ENCODE peak calls at places on chromosome 21, in seven cellular contexts. One of them, this sample, is unnamed. For H3K9me3, the result is how much of the 10 kb centered on the place peaks cover.

GRCh38 chr21:35908311-35909078 is 151.8 kb downstream of the SETD4 start:
- DNase-seq in adrenal gland: no peak
- DNase-seq in A673: no peak
- DNase-seq in esophagus squamous epithelium: no peak
- DNase-seq in A549: no peak
- DNase-seq in lung: no peak
- DNase-seq in fibroblast of lung: no peak
- DNase-seq in this sample: no peak

GRCh38 chr21:21232320-21232719 is 234.1 kb downstream of the NCAM2 start:
- DNase-seq in adrenal gland: no peak
- DNase-seq in lung: no peak
- DNase-seq in A673: peak
- DNase-seq in A549: no peak
- DNase-seq in esophagus squamous epithelium: no peak
- DNase-seq in fibroblast of lung: peak
- DNase-seq in this sample: no peak

GRCh38 chr21:29053656-29054055 is 19.8 kb downstream of the CCT8 start:
- DNase-seq in A549: no peak
- DNase-seq in A673: no peak
- DNase-seq in esophagus squamous epithelium: no peak
- DNase-seq in lung: no peak
- DNase-seq in adrenal gland: no peak
- DNase-seq in fibroblast of lung: peak
- DNase-seq in this sample: no peak

GRCh38 chr21:29676395-29676794 is 263.4 kb downstream of the GRIK1 start:
- DNase-seq in lung: no peak
- DNase-seq in fibroblast of lung: no peak
- DNase-seq in A673: no peak
- DNase-seq in esophagus squamous epithelium: no peak
- DNase-seq in adrenal gland: no peak
- DNase-seq in A549: no peak
- DNase-seq in this sample: no peak

GRCh38 chr21:36923270-36923669 is 43.2 kb downstream of the HLCS start:
- DNase-seq in lung: no peak
- DNase-seq in A673: no peak
- DNase-seq in fibroblast of lung: no peak
- DNase-seq in esophagus squamous epithelium: no peak
- DNase-seq in A549: no peak
- DNase-seq in adrenal gland: no peak
- DNase-seq in this sample: no peak

GRCh38 chr21:35002879-35003722 is 46.0 kb downstream of the RUNX1 start:
- DNase-seq in A673: no peak
- DNase-seq in lung: no peak
- DNase-seq in adrenal gland: no peak
- DNase-seq in A549: no peak
- DNase-seq in esophagus squamous epithelium: no peak
- DNase-seq in fibroblast of lung: peak
- DNase-seq in this sample: no peak

GRCh38 chr21:31279986-31280385 is 64.1 kb downstream of the TIAM1 start:
- DNase-seq in fibroblast of lung: no peak
- DNase-seq in esophagus squamous epithelium: no peak
- DNase-seq in A549: no peak
- DNase-seq in adrenal gland: no peak
- DNase-seq in lung: no peak
- DNase-seq in A673: no peak
- DNase-seq in this sample: no peak

GRCh38 chr21:20266369-20266710 is 731.9 kb upstream of the NCAM2 start:
- DNase-seq in A673: no peak
- DNase-seq in esophagus squamous epithelium: no peak
- DNase-seq in lung: no peak
- DNase-seq in A549: no peak
- DNase-seq in adrenal gland: no peak
- DNase-seq in fibroblast of lung: no peak
- DNase-seq in this sample: no peak

GRCh38 chr21:38544681-38545080 is 46.4 kb upstream of the ERG start:
- DNase-seq in esophagus squamous epithelium: no peak
- DNase-seq in A549: no peak
- DNase-seq in A673: no peak
- DNase-seq in fibroblast of lung: no peak
- DNase-seq in adrenal gland: no peak
- DNase-seq in lung: no peak
- DNase-seq in this sample: no peak

GRCh38 chr21:29332461-29333354 is 34.0 kb downstream of the BACH1 start:
- DNase-seq in A549: no peak
- DNase-seq in adrenal gland: no peak
- DNase-seq in esophagus squamous epithelium: no peak
- DNase-seq in lung: no peak
- DNase-seq in fibroblast of lung: peak
- DNase-seq in A673: peak
- DNase-seq in this sample: no peak

GRCh38 chr21:41478319-41479177 is 29.4 kb downstream of the TMPRSS2 start:
- DNase-seq in adrenal gland: no peak
- DNase-seq in fibroblast of lung: no peak
- DNase-seq in A673: no peak
- DNase-seq in A549: no peak
- DNase-seq in lung: peak
- DNase-seq in esophagus squamous epithelium: no peak
- DNase-seq in this sample: no peak

GRCh38 chr21:17726047-17726446 is 93.1 kb downstream of the C21orf91 start:
- DNase-seq in esophagus squamous epithelium: no peak
- DNase-seq in A673: no peak
- DNase-seq in adrenal gland: no peak
- DNase-seq in lung: no peak
- DNase-seq in A549: no peak
- DNase-seq in fibroblast of lung: no peak
- DNase-seq in this sample: no peak

GRCh38 chr21:36522174-36522810 is 42.4 kb upstream of the CLDN14 start:
- DNase-seq in A673: no peak
- DNase-seq in esophagus squamous epithelium: no peak
- DNase-seq in lung: no peak
- DNase-seq in A549: no peak
- DNase-seq in fibroblast of lung: no peak
- DNase-seq in adrenal gland: no peak
- DNase-seq in this sample: no peak

GRCh38 chr21:41891132-41891531 is 12.0 kb upstream of the PRDM15 start:
- DNase-seq in A673: no peak
- DNase-seq in esophagus squamous epithelium: no peak
- DNase-seq in fibroblast of lung: no peak
- DNase-seq in A549: no peak
- DNase-seq in lung: no peak
- DNase-seq in adrenal gland: no peak
- DNase-seq in this sample: no peak

GRCh38 chr21:43890042-43890441 is 25.0 kb downstream of the AGPAT3 start:
- DNase-seq in A673: no peak
- DNase-seq in adrenal gland: peak
- DNase-seq in A549: no peak
- DNase-seq in esophagus squamous epithelium: no peak
- DNase-seq in lung: no peak
- DNase-seq in fibroblast of lung: no peak
- DNase-seq in this sample: no peak
- TF ChIP-seq CTCF in A673: no peak
- TF ChIP-seq CTCF in adrenal gland: no peak
- TF ChIP-seq CTCF in A549: no peak
- TF ChIP-seq CTCF in esophagus squamous epithelium: no peak
- TF ChIP-seq CTCF in lung: no peak
- TF ChIP-seq CTCF in fibroblast of lung: no peak
- TF ChIP-seq CTCF in this sample: no peak

GRCh38 chr21:46295996-46296752 is 10.0 kb downstream of the YBEY start:
- DNase-seq in A673: peak
- DNase-seq in fibroblast of lung: peak
- DNase-seq in A549: no peak
- DNase-seq in lung: no peak
- DNase-seq in esophagus squamous epithelium: no peak
- DNase-seq in adrenal gland: peak
- DNase-seq in this sample: peak
- H3K4me3 ChIP-seq in A673: no peak
- H3K4me3 ChIP-seq in fibroblast of lung: no peak
- H3K4me3 ChIP-seq in A549: no peak
- H3K4me3 ChIP-seq in lung: no peak
- H3K4me3 ChIP-seq in esophagus squamous epithelium: no peak
- H3K4me3 ChIP-seq in adrenal gland: no peak
- H3K4me3 ChIP-seq in this sample: no peak

DNA sequence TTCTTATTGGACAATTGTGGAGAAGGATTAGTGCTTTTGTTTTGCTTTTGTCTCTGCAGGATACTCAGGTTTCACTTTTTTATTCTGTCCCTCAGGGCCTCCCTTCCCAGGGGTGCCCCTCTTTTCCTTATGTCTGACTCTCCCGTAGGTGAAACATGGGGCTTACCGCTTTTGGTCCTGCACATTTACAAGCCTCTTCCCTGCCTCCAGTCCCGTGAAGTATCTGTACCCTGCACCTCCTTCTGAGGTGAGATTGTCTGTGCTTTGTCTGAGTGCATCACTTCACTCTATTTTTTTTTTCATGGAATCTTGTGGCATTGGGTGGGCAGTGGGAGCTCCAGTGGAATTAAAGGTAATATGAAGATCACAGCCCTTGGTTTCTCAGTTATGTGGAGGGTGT is 758.1 kb upstream of the TPTE start:
- DNase-seq in A549: no peak
- DNase-seq in lung: no peak
- DNase-seq in fibroblast of lung: no peak
- DNase-seq in adrenal gland: no peak
- DNase-seq in esophagus squamous epithelium: no peak
- DNase-seq in A673: no peak
- DNase-seq in this sample: no peak
- H3K9me3 ChIP-seq in A549: under half
- H3K9me3 ChIP-seq in lung: under half
- H3K9me3 ChIP-seq in fibroblast of lung: under half
- H3K9me3 ChIP-seq in adrenal gland: under half
- H3K9me3 ChIP-seq in esophagus squamous epithelium: under half
- H3K9me3 ChIP-seq in A673: half or more
- H3K9me3 ChIP-seq in this sample: under half

DNA sequence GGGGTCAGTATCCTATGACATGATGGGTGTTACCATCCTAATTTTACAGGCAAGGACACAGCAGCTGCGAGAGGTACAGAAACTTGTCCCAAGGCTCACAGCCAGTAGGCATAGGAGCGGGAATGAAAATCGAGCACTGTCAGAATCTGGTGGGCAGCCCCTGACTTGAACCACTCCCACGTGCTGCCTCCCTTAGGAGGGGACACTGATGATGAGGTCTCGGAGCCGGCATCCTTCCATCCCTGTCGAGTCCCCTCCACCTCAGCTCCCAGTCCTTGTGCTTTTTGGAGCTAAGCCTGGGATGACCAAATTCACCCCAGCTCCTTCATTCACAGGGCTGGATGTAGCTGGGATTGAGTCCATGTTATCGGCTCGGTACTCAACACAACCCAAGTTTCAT is 49.0 kb downstream of the B3GALT5 start:
- DNase-seq in A673: no peak
- DNase-seq in adrenal gland: peak
- DNase-seq in A549: no peak
- DNase-seq in esophagus squamous epithelium: no peak
- DNase-seq in lung: no peak
- DNase-seq in fibroblast of lung: no peak
- DNase-seq in this sample: no peak
- TF ChIP-seq CTCF in A673: no peak
- TF ChIP-seq CTCF in adrenal gland: no peak
- TF ChIP-seq CTCF in A549: no peak
- TF ChIP-seq CTCF in esophagus squamous epithelium: no peak
- TF ChIP-seq CTCF in lung: no peak
- TF ChIP-seq CTCF in fibroblast of lung: no peak
- TF ChIP-seq CTCF in this sample: no peak

GRCh38 chr21:44874497-44875331 is 1.2 kb upstream of the PTTG1IP start:
- DNase-seq in esophagus squamous epithelium: no peak
- DNase-seq in adrenal gland: peak
- DNase-seq in lung: peak
- DNase-seq in A673: peak
- DNase-seq in A549: no peak
- DNase-seq in fibroblast of lung: no peak
- DNase-seq in this sample: peak

GRCh38 chr21:44873356-44874239 is at the start of gene PTTG1IP:
- DNase-seq in A549: peak
- DNase-seq in esophagus squamous epithelium: peak
- DNase-seq in A673: peak
- DNase-seq in lung: peak
- DNase-seq in adrenal gland: peak
- DNase-seq in fibroblast of lung: peak
- DNase-seq in this sample: peak

GRCh38 chr21:44876849-44877575 is 3.5 kb upstream of the PTTG1IP start:
- DNase-seq in A549: no peak
- DNase-seq in A673: no peak
- DNase-seq in esophagus squamous epithelium: no peak
- DNase-seq in lung: no peak
- DNase-seq in adrenal gland: no peak
- DNase-seq in fibroblast of lung: no peak
- DNase-seq in this sample: no peak

GRCh38 chr21:44874240-44874496 is 678 bp upstream of the PTTG1IP start:
- DNase-seq in lung: no peak
- DNase-seq in adrenal gland: no peak
- DNase-seq in fibroblast of lung: no peak
- DNase-seq in A673: peak
- DNase-seq in esophagus squamous epithelium: no peak
- DNase-seq in A549: no peak
- DNase-seq in this sample: no peak

GRCh38 chr21:44875341-44875740 is 1.9 kb upstream of the PTTG1IP start:
- DNase-seq in adrenal gland: no peak
- DNase-seq in fibroblast of lung: peak
- DNase-seq in lung: no peak
- DNase-seq in A549: no peak
- DNase-seq in A673: peak
- DNase-seq in esophagus squamous epithelium: no peak
- DNase-seq in this sample: no peak
- H3K4me3 ChIP-seq in adrenal gland: peak
- H3K4me3 ChIP-seq in fibroblast of lung: peak
- H3K4me3 ChIP-seq in lung: no peak
- H3K4me3 ChIP-seq in A549: no peak
- H3K4me3 ChIP-seq in A673: peak
- H3K4me3 ChIP-seq in esophagus squamous epithelium: peak
- H3K4me3 ChIP-seq in this sample: peak

DNA sequence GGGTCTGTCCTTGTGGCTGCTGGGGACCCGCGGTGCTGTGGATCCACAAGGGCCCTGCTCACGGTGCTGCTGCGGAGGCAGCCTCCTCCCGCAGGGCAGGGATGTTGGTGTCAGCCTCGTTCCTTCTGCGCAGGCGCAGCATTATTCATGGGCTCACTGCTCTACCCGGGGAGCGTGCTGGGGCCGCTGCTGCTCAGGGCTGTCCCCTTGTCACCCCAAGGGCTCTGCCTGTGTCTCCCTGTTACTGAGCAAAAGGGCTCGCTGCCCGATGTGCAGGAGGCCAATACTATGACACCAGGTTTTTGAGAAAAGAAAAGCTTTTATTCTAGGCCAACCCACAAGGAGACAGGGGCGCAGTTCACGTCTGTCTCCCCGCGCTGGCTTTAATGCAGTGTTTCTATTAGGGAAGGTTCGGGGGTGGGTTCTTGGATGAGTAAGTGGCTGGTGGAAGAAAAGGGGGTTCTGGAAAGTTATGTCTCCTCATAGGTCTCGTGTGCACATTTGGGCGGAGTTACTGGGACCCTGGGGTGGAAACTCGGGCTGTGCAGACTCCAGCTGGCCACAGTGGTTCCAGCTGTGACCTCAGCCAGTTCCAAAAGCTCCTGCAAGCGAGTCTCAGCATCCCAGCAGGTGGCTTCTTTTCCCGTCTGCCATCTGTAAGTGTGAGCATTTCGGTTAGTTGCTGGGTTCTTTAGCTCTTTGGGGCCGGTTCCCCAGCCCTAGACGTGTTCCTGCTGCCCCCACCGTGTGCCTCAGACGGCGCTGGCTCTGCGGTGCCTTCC is 40.8 kb upstream of the LRRC3 start:
- DNase-seq in fibroblast of lung: no peak
- DNase-seq in adrenal gland: no peak
- DNase-seq in esophagus squamous epithelium: no peak
- DNase-seq in A673: no peak
- DNase-seq in lung: no peak
- DNase-seq in A549: no peak
- DNase-seq in this sample: no peak
- H3K9me3 ChIP-seq in fibroblast of lung: under half
- H3K9me3 ChIP-seq in adrenal gland: under half
- H3K9me3 ChIP-seq in esophagus squamous epithelium: under half
- H3K9me3 ChIP-seq in A673: under half
- H3K9me3 ChIP-seq in lung: under half
- H3K9me3 ChIP-seq in A549: under half
- H3K9me3 ChIP-seq in this sample: under half